ENCODE peak calls at places on chromosomes 2 and 18, in eight cellular contexts. One of them, this sample, is unnamed.

GRCh38 chr2:232869138-232870001 is 694 bp upstream of the SNORC start:
- DNase-seq in keratinocyte: no peak
- DNase-seq in heart left ventricle: no peak
- DNase-seq in neural progenitor cell: peak; percentile 35
- DNase-seq in OCI-LY7: no peak
- DNase-seq in aorta: no peak
- DNase-seq in CD4-positive, alpha-beta T cell: no peak
- DNase-seq in GM23248: no peak
- DNase-seq in this sample: no peak

GRCh38 chr2:439077-439476 is 151.2 kb upstream of the ALKAL2 start:
- DNase-seq in keratinocyte: no peak
- DNase-seq in heart left ventricle: no peak
- DNase-seq in neural progenitor cell: peak; percentile 25
- DNase-seq in OCI-LY7: no peak
- DNase-seq in aorta: no peak
- DNase-seq in CD4-positive, alpha-beta T cell: no peak
- DNase-seq in GM23248: no peak
- DNase-seq in this sample: no peak

GRCh38 chr2:225009768-225010167 is 32.5 kb downstream of the DOCK10 start:
- DNase-seq in keratinocyte: no peak
- DNase-seq in heart left ventricle: no peak
- DNase-seq in neural progenitor cell: peak; percentile 10
- DNase-seq in OCI-LY7: no peak
- DNase-seq in aorta: no peak
- DNase-seq in CD4-positive, alpha-beta T cell: no peak
- DNase-seq in GM23248: peak; percentile 28
- DNase-seq in this sample: no peak

GRCh38 chr2:102801098-102801718 is 39.4 kb downstream of the TMEM182 start:
- DNase-seq in keratinocyte: no peak
- DNase-seq in heart left ventricle: peak; percentile 86
- DNase-seq in neural progenitor cell: peak; percentile 15
- DNase-seq in OCI-LY7: peak; percentile 46
- DNase-seq in aorta: no peak
- DNase-seq in CD4-positive, alpha-beta T cell: no peak
- DNase-seq in GM23248: no peak
- DNase-seq in this sample: peak; percentile 40

GRCh38 chr2:100142393-100142792 is at the start of gene AFF3:
- DNase-seq in keratinocyte: no peak
- DNase-seq in heart left ventricle: peak; percentile 46
- DNase-seq in neural progenitor cell: no peak
- DNase-seq in OCI-LY7: peak; percentile 99
- DNase-seq in aorta: no peak
- DNase-seq in CD4-positive, alpha-beta T cell: peak; percentile 11
- DNase-seq in GM23248: no peak
- DNase-seq in this sample: no peak

GRCh38 chr2:120606931-120607330 is 128.7 kb upstream of the GLI2 start:
- DNase-seq in keratinocyte: no peak
- DNase-seq in heart left ventricle: no peak
- DNase-seq in neural progenitor cell: no peak
- DNase-seq in OCI-LY7: no peak
- DNase-seq in aorta: peak; percentile 73
- DNase-seq in CD4-positive, alpha-beta T cell: no peak
- DNase-seq in GM23248: peak; percentile 56
- DNase-seq in this sample: no peak

GRCh38 chr2:85668009-85668856 is at the start of gene SFTPB:
- DNase-seq in keratinocyte: no peak
- DNase-seq in heart left ventricle: no peak
- DNase-seq in neural progenitor cell: no peak
- DNase-seq in OCI-LY7: no peak
- DNase-seq in aorta: peak; percentile 55
- DNase-seq in CD4-positive, alpha-beta T cell: no peak
- DNase-seq in GM23248: peak; percentile 70
- DNase-seq in this sample: no peak

GRCh38 chr2:48961009-48961408 is 193.3 kb downstream of the FSHR start:
- DNase-seq in keratinocyte: no peak
- DNase-seq in heart left ventricle: no peak
- DNase-seq in neural progenitor cell: no peak
- DNase-seq in OCI-LY7: no peak
- DNase-seq in aorta: no peak
- DNase-seq in CD4-positive, alpha-beta T cell: no peak
- DNase-seq in GM23248: no peak
- DNase-seq in this sample: no peak

GRCh38 chr2:114426756-114427155 is 15.7 kb upstream of the DPP10 start:
- DNase-seq in keratinocyte: no peak
- DNase-seq in heart left ventricle: no peak
- DNase-seq in neural progenitor cell: no peak
- DNase-seq in OCI-LY7: no peak
- DNase-seq in aorta: no peak
- DNase-seq in CD4-positive, alpha-beta T cell: no peak
- DNase-seq in GM23248: no peak
- DNase-seq in this sample: no peak

GRCh38 chr18:54712315-54712714 is 116.0 kb upstream of the RAB27B start:
- DNase-seq in keratinocyte: peak; percentile 55
- DNase-seq in heart left ventricle: no peak
- DNase-seq in neural progenitor cell: no peak
- DNase-seq in OCI-LY7: no peak
- DNase-seq in aorta: no peak
- DNase-seq in CD4-positive, alpha-beta T cell: no peak
- DNase-seq in GM23248: peak; percentile 79
- DNase-seq in this sample: no peak

GRCh38 chr18:54716586-54716985 is 111.7 kb upstream of the RAB27B start:
- DNase-seq in keratinocyte: no peak
- DNase-seq in heart left ventricle: no peak
- DNase-seq in neural progenitor cell: no peak
- DNase-seq in OCI-LY7: no peak
- DNase-seq in aorta: no peak
- DNase-seq in CD4-positive, alpha-beta T cell: no peak
- DNase-seq in GM23248: no peak
- DNase-seq in this sample: no peak

GRCh38 chr18:54713386-54713785 is 114.9 kb upstream of the RAB27B start:
- DNase-seq in keratinocyte: no peak
- DNase-seq in heart left ventricle: no peak
- DNase-seq in neural progenitor cell: no peak
- DNase-seq in OCI-LY7: no peak
- DNase-seq in aorta: no peak
- DNase-seq in CD4-positive, alpha-beta T cell: no peak
- DNase-seq in GM23248: no peak
- DNase-seq in this sample: no peak

GRCh38 chr18:54710519-54711281 is 117.6 kb upstream of the RAB27B start:
- DNase-seq in keratinocyte: no peak
- DNase-seq in heart left ventricle: no peak
- DNase-seq in neural progenitor cell: no peak
- DNase-seq in OCI-LY7: no peak
- DNase-seq in aorta: no peak
- DNase-seq in CD4-positive, alpha-beta T cell: no peak
- DNase-seq in GM23248: no peak
- DNase-seq in this sample: no peak

DNA sequence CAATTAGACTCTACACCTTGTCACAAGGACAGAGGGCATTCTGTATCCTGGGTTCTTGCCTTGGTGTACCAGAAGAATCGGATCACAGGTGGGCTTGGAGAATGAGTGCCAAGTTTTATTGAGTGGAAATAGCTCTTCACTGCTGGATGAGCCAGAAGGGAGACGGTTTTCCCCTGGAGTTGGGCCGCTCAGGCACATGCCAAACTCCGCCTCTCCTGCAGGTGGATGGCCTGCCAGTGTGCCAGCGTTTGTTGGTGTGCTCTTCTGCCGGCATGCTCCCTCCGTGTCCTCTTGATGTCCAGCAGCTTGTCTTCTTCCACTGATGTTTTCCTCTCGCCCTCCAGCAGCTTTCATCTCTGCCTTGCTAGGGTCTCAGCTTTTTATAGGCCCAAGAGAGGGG is 115.5 kb upstream of the RAB27B start:
- DNase-seq in keratinocyte: no peak
- DNase-seq in heart left ventricle: no peak
- DNase-seq in neural progenitor cell: no peak
- DNase-seq in OCI-LY7: no peak
- DNase-seq in aorta: no peak
- DNase-seq in CD4-positive, alpha-beta T cell: no peak
- DNase-seq in GM23248: no peak
- DNase-seq in this sample: no peak
- H3K27ac ChIP-seq in keratinocyte: peak overlapping the region; percentile 78
- H3K27ac ChIP-seq in heart left ventricle: no peak overlapping the region
- H3K27ac ChIP-seq in neural progenitor cell: no peak overlapping the region
- H3K27ac ChIP-seq in OCI-LY7: no peak overlapping the region
- H3K27ac ChIP-seq in aorta: no peak overlapping the region
- H3K27ac ChIP-seq in CD4-positive, alpha-beta T cell: no peak overlapping the region
- H3K27ac ChIP-seq in GM23248: no peak overlapping the region
- H3K27ac ChIP-seq in this sample: no peak overlapping the region

GRCh38 chr2:239929504-239929903 is 95.6 kb downstream of the NDUFA10 start:
- DNase-seq in keratinocyte: no peak
- DNase-seq in heart left ventricle: no peak
- DNase-seq in neural progenitor cell: no peak
- DNase-seq in OCI-LY7: no peak
- DNase-seq in aorta: peak; percentile 51
- DNase-seq in CD4-positive, alpha-beta T cell: no peak
- DNase-seq in GM23248: no peak
- DNase-seq in this sample: no peak

GRCh38 chr2:239927424-239927981 is 97.6 kb downstream of the NDUFA10 start:
- DNase-seq in keratinocyte: no peak
- DNase-seq in heart left ventricle: no peak
- DNase-seq in neural progenitor cell: no peak
- DNase-seq in OCI-LY7: no peak
- DNase-seq in aorta: peak; percentile 68
- DNase-seq in CD4-positive, alpha-beta T cell: peak; percentile 61
- DNase-seq in GM23248: peak; percentile 94
- DNase-seq in this sample: peak; percentile 58

GRCh38 chr2:239930378-239930777 is 94.8 kb downstream of the NDUFA10 start:
- DNase-seq in keratinocyte: no peak
- DNase-seq in heart left ventricle: peak; percentile 11
- DNase-seq in neural progenitor cell: no peak
- DNase-seq in OCI-LY7: no peak
- DNase-seq in aorta: peak; percentile 75
- DNase-seq in CD4-positive, alpha-beta T cell: no peak
- DNase-seq in GM23248: no peak
- DNase-seq in this sample: no peak

GRCh38 chr2:239928457-239929350 is 96.4 kb downstream of the NDUFA10 start:
- DNase-seq in keratinocyte: no peak
- DNase-seq in heart left ventricle: peak; percentile 25
- DNase-seq in neural progenitor cell: peak; percentile 56
- DNase-seq in OCI-LY7: no peak
- DNase-seq in aorta: peak; percentile 73
- DNase-seq in CD4-positive, alpha-beta T cell: no peak
- DNase-seq in GM23248: peak; percentile 36
- DNase-seq in this sample: no peak

DNA sequence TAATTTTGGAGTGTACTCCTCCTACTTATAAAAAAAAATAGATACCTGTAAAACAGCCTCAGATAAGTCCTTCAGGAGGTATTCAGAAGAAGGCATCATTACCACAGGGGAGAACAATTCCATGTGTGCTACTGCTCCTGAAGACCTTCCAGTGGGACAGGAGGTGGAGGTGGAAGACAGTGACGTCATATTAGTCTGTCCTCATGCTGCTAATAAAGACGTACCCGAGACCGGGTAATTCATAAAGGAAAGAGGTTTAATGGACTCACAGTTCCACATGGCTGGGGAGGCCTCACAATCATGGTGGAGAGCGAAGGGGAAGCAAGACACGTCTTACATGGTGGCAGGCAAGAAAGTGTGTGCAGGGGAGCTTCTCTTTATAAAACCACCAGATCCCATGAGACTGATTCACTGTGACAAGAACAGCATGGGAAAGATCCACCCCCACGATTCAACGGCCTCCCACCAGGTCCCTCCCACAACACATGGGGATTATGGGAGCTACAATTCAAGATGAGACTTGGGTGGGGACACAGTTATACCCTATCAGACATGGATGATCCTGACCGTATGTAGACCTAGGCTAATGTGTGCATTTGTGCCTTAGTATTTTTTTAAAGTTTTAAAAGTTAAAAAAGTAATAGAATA is 98.4 kb downstream of the NDUFA10 start:
- DNase-seq in keratinocyte: no peak
- DNase-seq in heart left ventricle: no peak
- DNase-seq in neural progenitor cell: no peak
- DNase-seq in OCI-LY7: no peak
- DNase-seq in aorta: peak; percentile 33
- DNase-seq in CD4-positive, alpha-beta T cell: no peak
- DNase-seq in GM23248: peak; percentile 36
- DNase-seq in this sample: no peak
- H3K9me3 ChIP-seq in keratinocyte: no peaks in the 10 kb centered on the region
- H3K9me3 ChIP-seq in heart left ventricle: no peaks in the 10 kb centered on the region
- H3K9me3 ChIP-seq in neural progenitor cell: no peaks in the 10 kb centered on the region
- H3K9me3 ChIP-seq in OCI-LY7: no peaks in the 10 kb centered on the region
- H3K9me3 ChIP-seq in aorta: no peaks in the 10 kb centered on the region
- H3K9me3 ChIP-seq in CD4-positive, alpha-beta T cell: no peaks in the 10 kb centered on the region
- H3K9me3 ChIP-seq in GM23248: no peaks in the 10 kb centered on the region
- H3K9me3 ChIP-seq in this sample: no peaks in the 10 kb centered on the region

GRCh38 chr2:39568561-39569006 is 97.1 kb upstream of the TMEM178A start:
- DNase-seq in keratinocyte: no peak
- DNase-seq in heart left ventricle: no peak
- DNase-seq in neural progenitor cell: no peak
- DNase-seq in OCI-LY7: no peak
- DNase-seq in aorta: no peak
- DNase-seq in CD4-positive, alpha-beta T cell: no peak
- DNase-seq in GM23248: peak; percentile 79
- DNase-seq in this sample: no peak
- H3K27ac ChIP-seq in keratinocyte: no peak overlapping the region
- H3K27ac ChIP-seq in heart left ventricle: no peak overlapping the region
- H3K27ac ChIP-seq in neural progenitor cell: no peak overlapping the region
- H3K27ac ChIP-seq in OCI-LY7: no peak overlapping the region
- H3K27ac ChIP-seq in aorta: peak overlapping the region; percentile 82
- H3K27ac ChIP-seq in CD4-positive, alpha-beta T cell: no peak overlapping the region
- H3K27ac ChIP-seq in GM23248: no peak overlapping the region
- H3K27ac ChIP-seq in this sample: peak overlapping the region; percentile 30

GRCh38 chr18:77967071-77967470 is 717.4 kb downstream of the GALR1 start:
- DNase-seq in keratinocyte: no peak
- DNase-seq in heart left ventricle: no peak
- DNase-seq in neural progenitor cell: no peak
- DNase-seq in OCI-LY7: no peak
- DNase-seq in aorta: no peak
- DNase-seq in CD4-positive, alpha-beta T cell: no peak
- DNase-seq in GM23248: no peak
- DNase-seq in this sample: no peak

GRCh38 chr18:77973745-77974144 is 724.1 kb downstream of the GALR1 start:
- DNase-seq in keratinocyte: no peak
- DNase-seq in heart left ventricle: no peak
- DNase-seq in neural progenitor cell: no peak
- DNase-seq in OCI-LY7: no peak
- DNase-seq in aorta: no peak
- DNase-seq in CD4-positive, alpha-beta T cell: no peak
- DNase-seq in GM23248: no peak
- DNase-seq in this sample: no peak

GRCh38 chr18:77970814-77971213 is 721.2 kb downstream of the GALR1 start:
- DNase-seq in keratinocyte: no peak
- DNase-seq in heart left ventricle: no peak
- DNase-seq in neural progenitor cell: peak; percentile 80
- DNase-seq in OCI-LY7: no peak
- DNase-seq in aorta: no peak
- DNase-seq in CD4-positive, alpha-beta T cell: no peak
- DNase-seq in GM23248: no peak
- DNase-seq in this sample: no peak

GRCh38 chr18:77967791-77968190 is 718.1 kb downstream of the GALR1 start:
- DNase-seq in keratinocyte: no peak
- DNase-seq in heart left ventricle: no peak
- DNase-seq in neural progenitor cell: no peak
- DNase-seq in OCI-LY7: no peak
- DNase-seq in aorta: no peak
- DNase-seq in CD4-positive, alpha-beta T cell: no peak
- DNase-seq in GM23248: no peak
- DNase-seq in this sample: no peak
- H3K9me3 ChIP-seq in keratinocyte: peaks cover 16% of the 10 kb centered on the region
- H3K9me3 ChIP-seq in heart left ventricle: no peaks in the 10 kb centered on the region
- H3K9me3 ChIP-seq in neural progenitor cell: no peaks in the 10 kb centered on the region
- H3K9me3 ChIP-seq in OCI-LY7: no peaks in the 10 kb centered on the region
- H3K9me3 ChIP-seq in aorta: peaks cover 2% of the 10 kb centered on the region
- H3K9me3 ChIP-seq in CD4-positive, alpha-beta T cell: no peaks in the 10 kb centered on the region
- H3K9me3 ChIP-seq in GM23248: no peaks in the 10 kb centered on the region
- H3K9me3 ChIP-seq in this sample: peaks cover 3% of the 10 kb centered on the region

This sample was measured in HCT116.